ENCODE peak calls at places on chromosomes 3 and 15, in five cellular contexts. D, Y, R, M and N are unnamed samples.

GRCh38 chr3:123064914-123065313 is 1.9 kb upstream of the PDIA5 start:
- DNase-seq in D (no peak), Y (no peak), R (no peak), M (no peak), N (peak; percentile 28)

GRCh38 chr15:81113204-81113657 is 20.8 kb upstream of the CFAP161 start:
- DNase-seq in D (no peak), Y (no peak), R (no peak), M (no peak), N (no peak)

GRCh38 chr3:46989146-46989810 is 9.8 kb downstream of the NBEAL2 start:
- DNase-seq in D (no peak), Y (no peak), R (no peak), M (no peak), N (no peak)

GRCh38 chr15:85706779-85707518 is 87.8 kb downstream of the KLHL25 start:
- DNase-seq in D (no peak), Y (no peak), R (peak; percentile 69), M (no peak), N (peak; percentile 63)

GRCh38 chr3:183541738-183542137 is 13.8 kb downstream of the KLHL6 start:
- DNase-seq in D (no peak), Y (no peak), R (no peak), M (no peak), N (no peak)

GRCh38 chr3:51941798-51942602 is at the start of the genes PARP3 and RRP9:
- DNase-seq in D (peak; percentile 99), Y (peak; percentile 99), R (peak; percentile 100), M (peak; percentile 99), N (peak; percentile 100)

GRCh38 chr3:4335840-4336579 is 32.8 kb downstream of the SETMAR start:
- DNase-seq in D (no peak), Y (no peak), R (no peak), M (no peak), N (no peak)

GRCh38 chr3:51403675-51404074 is 12.6 kb downstream of the RBM15B start:
- DNase-seq in D (no peak), Y (no peak), R (no peak), M (no peak), N (no peak)

GRCh38 chr15:57969355-57969754 is 96.2 kb downstream of the ALDH1A2 start:
- DNase-seq in D (no peak), Y (no peak), R (peak; percentile 38), M (no peak), N (no peak)

GRCh38 chr15:90916461-90916860 is 13.4 kb downstream of the MAN2A2 start:
- DNase-seq in D (no peak), Y (no peak), R (no peak), M (no peak), N (no peak)

GRCh38 chr15:40106203-40107161 is 2.2 kb downstream of the BMF start:
- DNase-seq in D (peak; percentile 62), Y (peak; percentile 83), R (no peak), M (peak; percentile 81), N (no peak)

GRCh38 chr3:128282392-128283196 is 129.3 kb downstream of the EEFSEC start:
- DNase-seq in D (peak; percentile 76), Y (no peak), R (peak; percentile 11), M (no peak), N (no peak)

GRCh38 chr15:40238927-40239591 is at the start of gene PAK6:
- DNase-seq in D (peak; percentile 58), Y (peak; percentile 75), R (peak; percentile 55), M (peak; percentile 94), N (peak; percentile 65)

GRCh38 chr15:51100785-51101489 is 6.2 kb upstream of the TNFAIP8L3 start:
- DNase-seq in D (no peak), Y (no peak), R (no peak), M (no peak), N (no peak)

GRCh38 chr15:51099185-51099584 is 4.5 kb upstream of the TNFAIP8L3 start:
- DNase-seq in D (no peak), Y (no peak), R (no peak), M (no peak), N (no peak)

GRCh38 chr15:51105430-51106016 is 10.8 kb upstream of the TNFAIP8L3 start:
- DNase-seq in D (no peak), Y (no peak), R (no peak), M (no peak), N (no peak)

GRCh38 chr15:51104512-51104911 is 9.8 kb upstream of the TNFAIP8L3 start:
- DNase-seq in D (peak; percentile 77), Y (no peak), R (no peak), M (no peak), N (no peak)

GRCh38 chr15:51103330-51103729 is 8.6 kb upstream of the TNFAIP8L3 start:
- DNase-seq in D (no peak), Y (no peak), R (no peak), M (no peak), N (no peak)
- TF ChIP-seq CTCF in D (no peak), Y (no peak), R (no peak), M (no peak), N (no peak)

GRCh38 chr3:171157286-171157685 is 130.8 kb upstream of the SLC2A2 start:
- DNase-seq in D (peak; percentile 51), Y (no peak), R (no peak), M (peak; percentile 77), N (no peak)
- TF ChIP-seq CTCF in D (no peak), Y (no peak), R (no peak), M (peak; percentile 43), N (no peak)

GRCh38 chr3:63015614-63016016 is 140.4 kb upstream of the CADPS start:
- DNase-seq in D (no peak), Y (no peak), R (no peak), M (no peak), N (no peak)
- TF ChIP-seq CTCF in D (no peak), Y (no peak), R (no peak), M (no peak), N (no peak)

DNA sequence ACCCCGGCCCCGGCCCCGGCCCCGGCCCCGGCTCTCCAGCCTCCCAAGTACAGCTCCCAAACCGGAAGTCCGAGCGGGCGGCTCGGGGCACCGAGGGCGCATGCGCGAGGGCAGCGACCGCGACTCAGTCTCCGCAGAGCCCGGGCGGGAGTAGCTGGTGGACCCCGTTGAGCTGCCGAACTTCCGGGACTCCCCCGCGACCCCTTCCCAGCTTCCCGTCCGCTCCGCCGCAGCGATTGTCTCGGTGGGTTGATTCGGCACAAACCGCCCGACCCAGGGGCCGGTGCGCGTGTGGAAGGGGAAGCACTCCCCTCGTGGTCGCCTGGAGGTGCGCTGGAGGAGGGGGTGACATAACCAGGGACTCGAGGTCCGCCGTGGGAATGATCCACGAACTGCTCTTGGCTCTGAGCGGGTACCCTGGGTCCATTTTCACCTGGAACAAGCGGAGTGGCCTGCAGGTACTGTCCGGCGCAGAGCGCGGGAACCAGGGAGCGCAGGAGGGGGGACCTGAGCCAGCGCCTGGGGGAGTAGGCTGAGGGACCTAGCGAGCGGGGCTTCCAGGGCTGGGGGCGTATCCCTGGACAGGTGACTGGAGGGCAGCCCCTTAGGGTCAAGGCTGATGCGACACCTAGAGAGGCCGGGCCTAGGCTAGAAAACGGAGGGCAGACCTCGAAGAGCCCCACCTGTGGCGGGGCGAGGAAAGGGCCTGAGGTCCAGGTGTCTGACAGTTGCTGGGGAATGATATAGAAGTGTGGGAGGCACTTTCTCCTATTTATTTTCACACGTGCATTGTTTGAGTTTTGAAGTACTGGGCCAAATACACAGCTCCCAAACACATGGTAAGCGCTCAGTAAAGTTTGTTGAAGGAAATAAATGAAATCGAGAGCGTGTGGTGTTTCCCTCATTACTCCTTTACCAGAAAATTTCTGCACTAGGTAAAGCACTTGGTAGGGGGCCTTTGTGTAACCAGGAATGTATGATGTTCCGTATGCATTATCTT is at the start of the genes TUBGCP4 and ZSCAN29:
- DNase-seq in D (peak; percentile 82), Y (peak; percentile 95), R (peak; percentile 40), M (peak; percentile 83), N (peak; percentile 82)
- TF ChIP-seq CTCF in D (no peak), Y (peak; percentile 55), R (peak; percentile 50), M (peak; percentile 55), N (peak; percentile 42)

DNA sequence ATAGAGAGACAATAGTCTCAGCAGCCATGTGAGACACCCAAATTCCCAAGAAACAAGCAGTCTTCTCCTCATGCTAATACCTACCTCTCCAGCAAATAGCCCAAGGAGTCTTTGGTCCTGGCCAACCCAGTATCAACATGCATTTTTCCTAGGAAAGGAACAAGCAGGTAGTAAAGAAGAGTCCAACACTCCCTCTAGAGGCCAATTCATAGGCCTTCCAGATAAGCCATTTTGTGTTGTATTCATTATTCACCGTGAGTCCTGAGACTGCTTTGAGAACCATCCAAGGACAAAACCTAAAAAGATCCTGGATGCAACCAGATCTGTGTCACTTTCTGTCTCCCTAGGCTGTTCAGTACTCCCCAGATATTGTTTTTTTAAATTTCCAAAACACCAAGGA is 63.6 kb upstream of the SNTN start:
- DNase-seq in D (no peak), Y (no peak), R (no peak), M (no peak), N (no peak)
- TF ChIP-seq CTCF in D (no peak), Y (no peak), R (no peak), M (no peak), N (no peak)

GRCh38 chr15:31136016-31136415 is 34.5 kb upstream of the TRPM1 start:
- DNase-seq in D (no peak), Y (no peak), R (no peak), M (no peak), N (no peak)
- TF ChIP-seq CTCF in D (no peak), Y (no peak), R (peak; percentile 13), M (no peak), N (no peak)

GRCh38 chr3:45590256-45590655 is 4.3 kb upstream of the LIMD1 start:
- DNase-seq in D (no peak), Y (no peak), R (no peak), M (no peak), N (no peak)
- TF ChIP-seq CTCF in D (no peak), Y (no peak), R (no peak), M (no peak), N (no peak)

GRCh38 chr3:69385723-69386483 is at the start of gene FRMD4B:
- DNase-seq in D (peak; percentile 60), Y (peak; percentile 52), R (no peak), M (peak; percentile 75), N (peak; percentile 48)
- TF ChIP-seq CTCF in D (no peak), Y (peak; percentile 35), R (peak; percentile 56), M (no peak), N (peak; percentile 33)

GRCh38 chr15:63019539-63020109 is 22.9 kb upstream of the TPM1 start:
- DNase-seq in D (no peak), Y (no peak), R (peak; percentile 93), M (peak; percentile 91), N (no peak)
- TF ChIP-seq CTCF in D (no peak), Y (no peak), R (no peak), M (no peak), N (no peak)

GRCh38 chr3:25652921-25653320 is 11.8 kb downstream of the TOP2B start:
- DNase-seq in D (no peak), Y (no peak), R (no peak), M (no peak), N (no peak)

GRCh38 chr3:25653322-25653721 is 11.4 kb downstream of the TOP2B start:
- DNase-seq in D (no peak), Y (no peak), R (no peak), M (no peak), N (no peak)

GRCh38 chr3:25648925-25649828 is 15.5 kb downstream of the TOP2B start:
- DNase-seq in D (no peak), Y (no peak), R (no peak), M (no peak), N (no peak)

GRCh38 chr3:25648107-25648535 is 16.6 kb downstream of the TOP2B start:
- DNase-seq in D (no peak), Y (peak; percentile 51), R (peak; percentile 86), M (peak; percentile 53), N (peak; percentile 92)
- TF ChIP-seq CTCF in D (peak; percentile 20), Y (peak; percentile 90), R (peak; percentile 94), M (peak; percentile 94), N (peak; percentile 95)